ENCODE peak calls at places on chromosomes 16 and 17, in seven cellular contexts. I is lung, Y is PC-9, J is OCI-LY7, U is HCT116, F is tibial nerve, S is kidney epithelial cell. R is an unnamed sample.

GRCh38 chr17:17343896-17344506 is 40.8 kb downstream of the NT5M start:
- DNase-seq in I (no peak), Y (no peak), J (no peak), U (no peak), F (no peak), S (no peak), R (no peak)

GRCh38 chr16:67593288-67593687 is 31.0 kb downstream of the CTCF start:
- DNase-seq in I (no peak), Y (no peak), J (no peak), U (no peak), F (no peak), S (no peak), R (no peak)

GRCh38 chr17:41413982-41414381 is 10.4 kb downstream of the KRT37 start:
- DNase-seq in I (no peak), Y (no peak), J (no peak), U (no peak), F (no peak), S (no peak), R (no peak)

GRCh38 chr17:51860934-51861561 is 297.5 kb downstream of the CA10 start:
- DNase-seq in I (no peak), Y (no peak), J (peak; percentile 22), U (peak; percentile 18), F (no peak), S (no peak), R (peak; percentile 22)

GRCh38 chr16:48317614-48318013 is 67.6 kb downstream of the SIAH1 start:
- DNase-seq in I (no peak), Y (no peak), J (no peak), U (peak; percentile 10), F (no peak), S (peak; percentile 23), R (no peak)

GRCh38 chr17:28033972-28034714 is 8.3 kb upstream of the NLK start:
- DNase-seq in I (no peak), Y (no peak), J (no peak), U (no peak), F (peak; percentile 10), S (no peak), R (no peak)

GRCh38 chr17:19263621-19264010 is 26.4 kb downstream of the EPN2 start:
- DNase-seq in I (no peak), Y (no peak), J (no peak), U (no peak), F (no peak), S (peak; percentile 21), R (no peak)

GRCh38 chr16:87550510-87550961 is 51.8 kb upstream of the JPH3 start:
- DNase-seq in I (no peak), Y (no peak), J (peak; percentile 41), U (no peak), F (no peak), S (no peak), R (peak; percentile 88)

GRCh38 chr16:720507-720989 is 398 bp upstream of the ANTKMT start:
- DNase-seq in I (no peak), Y (no peak), J (no peak), U (no peak), F (no peak), S (no peak), R (peak; percentile 80)

GRCh38 chr16:66508261-66508913 is 41.5 kb downstream of the TK2 start:
- DNase-seq in I (peak; percentile 45), Y (peak; percentile 99), J (no peak), U (no peak), F (no peak), S (peak; percentile 80), R (no peak)

GRCh38 chr17:35892091-35892637 is 12.0 kb upstream of the CCL5 start:
- DNase-seq in I (no peak), Y (no peak), J (no peak), U (no peak), F (no peak), S (no peak), R (peak; percentile 58)

DNA sequence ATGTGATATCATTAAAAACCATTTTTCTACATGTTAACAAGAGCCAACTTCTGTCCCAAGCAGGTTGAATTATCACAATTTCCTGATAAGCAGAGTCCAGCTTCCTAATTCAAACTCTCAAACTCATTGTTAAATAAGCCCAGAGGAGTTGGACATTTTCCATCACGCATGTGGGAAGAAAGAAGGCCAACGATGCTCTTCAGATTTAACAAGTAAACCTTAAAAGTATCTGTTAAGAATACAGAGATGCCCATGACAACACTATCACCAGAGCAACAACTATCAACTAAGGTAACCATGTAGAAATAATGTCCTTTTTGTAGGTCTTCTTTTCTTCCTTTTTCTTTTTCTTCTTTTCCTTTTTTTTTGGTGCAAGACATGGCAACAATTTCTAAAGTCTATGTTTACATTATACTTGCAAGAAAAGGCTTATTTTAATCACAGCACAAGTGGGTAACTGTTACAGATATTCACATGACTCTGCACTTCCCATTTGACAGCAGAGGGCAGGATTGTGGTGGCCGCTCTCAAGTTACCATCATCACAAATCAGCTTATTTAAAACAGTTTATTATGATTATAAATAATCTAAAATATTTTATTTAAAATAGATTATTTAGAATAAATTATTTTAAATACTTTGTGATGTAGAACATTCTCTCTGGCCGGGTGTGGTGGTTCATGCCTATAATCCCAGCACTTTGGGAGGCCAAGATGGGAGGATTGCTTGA is 35.7 kb upstream of the DHRS7B start:
- DNase-seq in I (no peak), Y (no peak), J (no peak), U (no peak), F (no peak), S (no peak), R (no peak)
- TF ChIP-seq CTCF in I (no peak), Y (no peak), J (peak; percentile 66), U (no peak), F (no peak), S (no peak), R (no peak)

DNA sequence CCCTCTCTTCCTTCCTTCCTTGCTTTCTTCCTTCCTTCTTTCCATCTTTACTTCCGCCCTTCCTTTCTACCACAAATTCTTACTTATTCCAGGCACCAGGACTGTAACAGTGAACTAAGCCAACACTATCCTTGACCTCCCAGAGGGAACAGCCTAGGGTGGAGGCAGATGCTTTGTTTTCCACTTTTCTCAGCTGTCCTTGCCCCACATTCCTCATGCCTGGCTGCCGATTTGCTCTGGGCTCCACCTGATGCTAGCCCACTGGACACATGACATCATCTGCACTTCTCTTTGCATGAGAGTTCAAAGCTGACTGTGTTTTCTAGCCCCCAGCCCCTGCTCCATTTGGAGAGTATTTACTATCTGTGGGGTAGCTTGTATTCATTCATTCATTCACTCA is 283.0 kb downstream of the MAF start:
- DNase-seq in I (no peak), Y (no peak), J (no peak), U (no peak), F (no peak), S (no peak), R (no peak)
- TF ChIP-seq CTCF in I (no peak), Y (no peak), J (no peak), U (no peak), F (no peak), S (no peak), R (no peak)

DNA sequence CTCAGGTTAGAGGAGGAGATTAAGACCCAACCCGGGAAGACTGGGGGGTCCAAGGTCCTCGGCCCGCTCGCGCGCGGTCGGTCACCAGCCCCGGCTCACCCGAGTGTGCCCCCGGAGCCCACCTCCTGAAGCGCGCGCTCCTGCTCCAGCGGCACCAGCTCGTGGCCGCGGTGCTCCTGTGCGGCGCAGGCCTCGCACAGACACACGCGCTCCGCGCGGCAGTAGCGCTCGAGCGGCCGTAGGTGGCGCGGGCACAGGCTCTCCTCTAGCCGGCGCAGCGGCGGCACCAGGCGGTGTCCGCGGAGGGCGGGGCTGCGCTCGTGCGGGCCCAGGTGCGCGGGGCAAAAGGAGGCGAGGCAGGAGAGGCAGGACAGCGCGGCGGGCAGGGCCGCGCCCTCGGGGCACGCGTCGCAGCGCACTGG is 618 bp downstream of the TRIM47 start:
- DNase-seq in I (peak; percentile 76), Y (peak; percentile 66), J (peak; percentile 91), U (no peak), F (peak; percentile 47), S (no peak), R (peak; percentile 77)
- TF ChIP-seq CTCF in I (peak; percentile 36), Y (no peak), J (peak; percentile 73), U (peak; percentile 49), F (peak; percentile 69), S (peak; percentile 14), R (peak; percentile 54)

GRCh38 chr17:72345536-72345935 is 224.7 kb downstream of the SOX9 start:
- DNase-seq in I (no peak), Y (no peak), J (no peak), U (no peak), F (no peak), S (no peak), R (no peak)
- TF ChIP-seq CTCF in I (no peak), Y (no peak), J (peak; percentile 26), U (peak; percentile 7), F (no peak), S (no peak), R (no peak)

GRCh38 chr17:9467518-9467917 is 108.1 kb downstream of the STX8 start:
- DNase-seq in I (no peak), Y (no peak), J (no peak), U (no peak), F (no peak), S (no peak), R (no peak)
- TF ChIP-seq CTCF in I (no peak), Y (no peak), J (no peak), U (peak; percentile 38), F (no peak), S (no peak), R (no peak)

GRCh38 chr17:34443832-34444469 is 80.9 kb upstream of the CCL1 start:
- DNase-seq in I (no peak), Y (no peak), J (peak; percentile 11), U (no peak), F (no peak), S (no peak), R (peak; percentile 37)
- TF ChIP-seq CTCF in I (no peak), Y (peak; percentile 40), J (peak; percentile 56), U (peak; percentile 34), F (no peak), S (no peak), R (peak; percentile 13)